ENCODE peak calls at places on chromosomes 12 and 14, in seven cellular contexts. W is naive thymus-derived CD8-positive, alpha-beta T cell; T is LHCN-M2; I is cerebellar cortex; L is NCI-H1417; K is SIG-M5; R is stimulated activated CD8-positive, alpha-beta memory T cell treated with anti-CD3 and anti-CD28 coated beads, Interleukin-7, amount 100 ng/mL, for 24 hours. U is an unnamed sample.

GRCh38 chr14:85319998-85320397 is 209.9 kb upstream of the FLRT2 start:
- DNase-seq in L (no peak), T (peak; percentile 59), K (no peak), I (no peak), W (no peak), R (no peak), U (no peak)

GRCh38 chr12:104730761-104731160 is 227.3 kb downstream of the SLC41A2 start:
- DNase-seq in W (no peak), K (no peak), I (peak; percentile 31), R (no peak), L (no peak), T (peak; percentile 8), U (no peak)

GRCh38 chr12:80222261-80222660 is 122.9 kb downstream of the OTOGL start:
- DNase-seq in W (no peak), T (no peak), I (no peak), L (no peak), R (no peak), K (no peak), U (no peak)

GRCh38 chr12:89470741-89471504 is 53.7 kb downstream of the GALNT4 start:
- DNase-seq in W (no peak), T (peak; percentile 56), I (no peak), L (no peak), R (no peak), K (no peak), U (peak; percentile 42)

GRCh38 chr14:101065246-101065645 is 161.7 kb upstream of the RTL1 start:
- DNase-seq in L (no peak), T (no peak), K (no peak), W (no peak), R (no peak), I (no peak), U (no peak)

GRCh38 chr14:105500036-105500725 is 9.1 kb downstream of the TEDC1 start:
- DNase-seq in I (no peak), L (no peak), W (no peak), T (no peak), K (no peak), R (no peak), U (no peak)

GRCh38 chr12:56408799-56409417 is 40.3 kb downstream of the TIMELESS start:
- DNase-seq in I (no peak), T (no peak), L (no peak), W (no peak), K (no peak), R (no peak), U (no peak)

GRCh38 chr14:102200690-102201368 is 61.1 kb downstream of the WDR20 start:
- DNase-seq in L (no peak), W (no peak), T (peak; percentile 70), K (no peak), R (no peak), I (no peak), U (no peak)

GRCh38 chr12:57240926-57241555 is 9.9 kb downstream of the STAC3 start:
- DNase-seq in R (no peak), T (no peak), L (peak; percentile 73), W (no peak), K (no peak), I (peak; percentile 71), U (peak; percentile 49)

GRCh38 chr12:50637870-50638481 is 125.9 kb upstream of the ATF1 start:
- DNase-seq in K (peak; percentile 4), T (peak; percentile 52), R (no peak), I (peak; percentile 83), L (peak; percentile 11), W (no peak), U (peak; percentile 49)

GRCh38 chr12:57195655-57196371 is 20.8 kb upstream of the NXPH4 start:
- DNase-seq in I (peak; percentile 53), L (no peak), K (no peak), R (no peak), W (no peak), T (no peak), U (no peak)

GRCh38 chr14:99075771-99076370 is 196.1 kb downstream of the BCL11B start:
- DNase-seq in L (no peak), T (no peak), I (no peak), K (peak; percentile 81), W (no peak), R (no peak), U (no peak)

GRCh38 chr12:83971781-83972180 is 940.8 kb downstream of the SLC6A15 start:
- DNase-seq in L (no peak), K (no peak), T (no peak), I (no peak), R (no peak), W (no peak), U (no peak)

GRCh38 chr12:34106172-34106571 is 83.9 kb downstream of the ALG10 start:
- DNase-seq in L (no peak), R (no peak), K (no peak), W (no peak), T (no peak), I (no peak), U (no peak)

GRCh38 chr12:95116773-95117172 is 43.4 kb upstream of the NR2C1 start:
- DNase-seq in R (no peak), I (no peak), W (no peak), L (no peak), T (no peak), K (no peak), U (peak; percentile 18)

GRCh38 chr14:24376448-24377070 is 8.6 kb downstream of the NFATC4 start:
- DNase-seq in L (no peak), K (no peak), R (no peak), I (no peak), T (no peak), W (no peak), U (no peak)

GRCh38 chr12:108815875-108816594 is 41.3 kb downstream of the SSH1 start:
- DNase-seq in T (no peak), I (no peak), W (no peak), K (no peak), R (no peak), L (no peak), U (no peak)

GRCh38 chr12:14773685-14774073 is 29.6 kb downstream of the WBP11 start:
- DNase-seq in W (peak; percentile 18), R (no peak), I (no peak), T (no peak), L (no peak), K (no peak), U (peak; percentile 31)

GRCh38 chr12:45415393-45415817 is 199.5 kb downstream of the ANO6 start:
- DNase-seq in R (no peak), T (peak; percentile 99), L (peak; percentile 11), I (no peak), W (no peak), K (peak; percentile 43), U (peak; percentile 56)

GRCh38 chr14:61561657-61562276 is 133.5 kb upstream of the HIF1A start:
- DNase-seq in T (peak; percentile 100), R (no peak), W (no peak), K (no peak), I (no peak), L (no peak), U (no peak)

GRCh38 chr12:78293039-78293686 is 462.5 kb downstream of the NAV3 start:
- DNase-seq in L (no peak), I (no peak), R (no peak), W (no peak), K (no peak), T (peak; percentile 25), U (no peak)

GRCh38 chr14:103207038-103207403 is 83.8 kb downstream of the TNFAIP2 start:
- DNase-seq in I (no peak), R (no peak), T (no peak), W (no peak), K (no peak), L (no peak), U (no peak)

GRCh38 chr14:72454388-72454787 is 439.5 kb downstream of the DPF3 start:
- DNase-seq in L (no peak), K (no peak), I (no peak), T (no peak), W (no peak), R (no peak), U (no peak)

GRCh38 chr14:89941830-89942377 is 12.6 kb downstream of the EFCAB11 start:
- DNase-seq in W (no peak), I (no peak), T (no peak), R (no peak), K (no peak), L (no peak), U (no peak)

GRCh38 chr14:82565825-82566224 is 1032.2 kb upstream of the SEL1L start:
- DNase-seq in K (no peak), T (no peak), L (peak; percentile 27), I (no peak), W (no peak), R (no peak), U (no peak)

GRCh38 chr14:64721391-64721791 is 17.2 kb downstream of the PLEKHG3 start:
- DNase-seq in L (peak; percentile 10), K (no peak), R (no peak), W (no peak), I (no peak), T (peak; percentile 39), U (no peak)

GRCh38 chr12:127230843-127231260 is 1036.1 kb upstream of the TMEM132C start:
- DNase-seq in L (no peak), R (no peak), K (no peak), I (no peak), W (no peak), T (peak; percentile 97), U (no peak)

GRCh38 chr14:61749867-61750266 is 12.4 kb upstream of the SNAPC1 start:
- DNase-seq in K (no peak), W (no peak), L (no peak), I (no peak), T (no peak), R (no peak), U (no peak)

GRCh38 chr12:24034894-24035293 is 85.4 kb upstream of the SOX5 start:
- DNase-seq in I (no peak), L (no peak), W (no peak), K (no peak), T (no peak), R (no peak), U (no peak)

GRCh38 chr12:52380271-52380694 is 5.2 kb downstream of the KRT84 start:
- DNase-seq in K (no peak), I (peak; percentile 31), L (no peak), T (peak; percentile 46), W (no peak), R (no peak), U (no peak)

GRCh38 chr12:95286713-95287112 is 69.1 kb downstream of the VEZT start:
- DNase-seq in W (no peak), T (no peak), R (no peak), I (no peak), K (no peak), L (no peak), U (no peak)

GRCh38 chr12:94244165-94245133 is 96.1 kb downstream of the PLXNC1 start:
- DNase-seq in L (no peak), T (no peak), R (no peak), I (no peak), K (peak; percentile 93), W (no peak), U (peak; percentile 51)

GRCh38 chr12:3432176-3432742 is 58.7 kb upstream of the PRMT8 start:
- DNase-seq in T (no peak), W (no peak), I (no peak), L (no peak), K (no peak), R (no peak), U (no peak)

GRCh38 chr14:95660550-95661515 is 25.4 kb upstream of the TCL1B start:
- DNase-seq in K (no peak), T (no peak), R (no peak), L (no peak), W (no peak), I (no peak), U (no peak)

GRCh38 chr14:101506211-101506920 is 54.9 kb upstream of the DIO3 start:
- DNase-seq in T (no peak), K (no peak), I (no peak), L (no peak), R (no peak), W (no peak), U (no peak)

GRCh38 chr12:122855985-122856831 is 21.0 kb downstream of the HIP1R start:
- DNase-seq in K (no peak), W (no peak), L (peak; percentile 80), I (no peak), R (no peak), T (no peak), U (no peak)

GRCh38 chr14:77131206-77131605 is 10.4 kb downstream of the ZDHHC22 start:
- DNase-seq in W (no peak), K (no peak), T (no peak), I (no peak), L (no peak), R (no peak), U (no peak)

GRCh38 chr12:11896530-11896929 is 174.2 kb upstream of the BCL2L14 start:
- DNase-seq in T (no peak), L (peak; percentile 22), W (no peak), K (no peak), I (no peak), R (no peak), U (no peak)